ENCODE peak calls at places on chromosomes 5 and 9, in seven cellular contexts. V, U, H, B, C, D and Z are unnamed samples.

GRCh38 chr5:56815657-56816545 is 552 bp downstream of the MAP3K1 start:
- DNase-seq in V (no peak), U (peak; percentile 72), H (peak; percentile 34), B (peak; percentile 32), C (no peak), D (no peak), Z (peak; percentile 86)

GRCh38 chr9:124779368-124780059 is 2.6 kb downstream of the OLFML2A start:
- DNase-seq in V (peak; percentile 91), U (no peak), H (peak; percentile 23), B (peak; percentile 98), C (no peak), D (peak; percentile 93), Z (peak; percentile 92)

GRCh38 chr5:45521067-45521466 is 175.1 kb downstream of the HCN1 start:
- DNase-seq in V (peak; percentile 39), U (no peak), H (no peak), B (peak; percentile 1), C (no peak), D (no peak), Z (no peak)

GRCh38 chr9:69086769-69087168 is 51.2 kb downstream of the FXN start:
- DNase-seq in V (no peak), U (no peak), H (no peak), B (no peak), C (no peak), D (no peak), Z (no peak)

GRCh38 chr9:125663127-125663526 is 43.9 kb downstream of the MAPKAP1 start:
- DNase-seq in V (no peak), U (no peak), H (no peak), B (peak; percentile 79), C (no peak), D (peak; percentile 84), Z (no peak)

GRCh38 chr5:151315998-151316597 is 12.5 kb upstream of the SLC36A3 start:
- DNase-seq in V (peak; percentile 53), U (peak; percentile 85), H (peak; percentile 85), B (peak; percentile 63), C (peak; percentile 76), D (peak; percentile 62), Z (peak; percentile 86)

GRCh38 chr9:98771209-98771874 is 25.0 kb downstream of the ANKS6 start:
- DNase-seq in V (no peak), U (no peak), H (no peak), B (no peak), C (no peak), D (no peak), Z (no peak)

GRCh38 chr5:67267522-67268232 is 71.1 kb upstream of the CD180 start:
- DNase-seq in V (no peak), U (no peak), H (no peak), B (no peak), C (no peak), D (peak; percentile 57), Z (no peak)

GRCh38 chr5:116032094-116032517 is at the start of gene ARL14EPL:
- DNase-seq in V (peak; percentile 69), U (peak; percentile 56), H (peak; percentile 35), B (peak; percentile 92), C (peak; percentile 27), D (peak; percentile 74), Z (no peak)

GRCh38 chr5:43802119-43802518 is 199.1 kb downstream of the NNT start:
- DNase-seq in V (peak; percentile 48), U (no peak), H (no peak), B (peak; percentile 20), C (no peak), D (peak; percentile 28), Z (no peak)

GRCh38 chr5:136731241-136731885 is 366.0 kb upstream of the TRPC7 start:
- DNase-seq in V (peak; percentile 50), U (no peak), H (no peak), B (peak; percentile 4), C (no peak), D (no peak), Z (no peak)

GRCh38 chr9:96688215-96688614 is 33.1 kb upstream of the PRXL2C start:
- DNase-seq in V (no peak), U (no peak), H (no peak), B (no peak), C (no peak), D (no peak), Z (no peak)

GRCh38 chr5:117455236-117456233 is 880.9 kb upstream of the SEMA6A start:
- DNase-seq in V (no peak), U (peak; percentile 43), H (peak; percentile 30), B (no peak), C (no peak), D (no peak), Z (no peak)

GRCh38 chr5:34652916-34653315 is 3.2 kb upstream of the RAI14 start:
- DNase-seq in V (peak; percentile 72), U (no peak), H (no peak), B (peak; percentile 74), C (no peak), D (no peak), Z (no peak)

GRCh38 chr9:37996050-37996811 is 72.8 kb downstream of the SHB start:
- DNase-seq in V (no peak), U (no peak), H (no peak), B (no peak), C (no peak), D (no peak), Z (no peak)

GRCh38 chr5:147805030-147805454 is 22.5 kb upstream of the JAKMIP2 start:
- DNase-seq in V (no peak), U (peak; percentile 69), H (no peak), B (no peak), C (no peak), D (peak; percentile 81), Z (no peak)

GRCh38 chr5:55868846-55869245 is 17.7 kb downstream of the IL31RA start:
- DNase-seq in V (peak; percentile 71), U (no peak), H (no peak), B (peak; percentile 99), C (no peak), D (peak; percentile 100), Z (no peak)

GRCh38 chr5:71978216-71978615 is 129.1 kb upstream of the MAP1B start:
- DNase-seq in V (no peak), U (no peak), H (no peak), B (no peak), C (no peak), D (no peak), Z (no peak)

GRCh38 chr5:73564018-73564417 is 1.4 kb downstream of the ANKRA2 start:
- DNase-seq in V (no peak), U (no peak), H (no peak), B (no peak), C (no peak), D (no peak), Z (no peak)

GRCh38 chr5:108953940-108954339 is 206.2 kb downstream of the FER start:
- DNase-seq in V (no peak), U (no peak), H (no peak), B (no peak), C (no peak), D (no peak), Z (no peak)

GRCh38 chr9:126436545-126437269 is 110.1 kb downstream of the MVB12B start:
- DNase-seq in V (no peak), U (no peak), H (no peak), B (peak; percentile 22), C (no peak), D (peak; percentile 23), Z (peak; percentile 21)

GRCh38 chr5:167814828-167815227 is 476.6 kb upstream of the WWC1 start:
- DNase-seq in V (peak; percentile 99), U (no peak), H (no peak), B (peak; percentile 88), C (no peak), D (peak; percentile 99), Z (no peak)

GRCh38 chr5:105529851-105530250 is 1967.3 kb upstream of the NUDT12 start:
- DNase-seq in V (no peak), U (no peak), H (no peak), B (no peak), C (no peak), D (peak; percentile 22), Z (no peak)

GRCh38 chr9:114779352-114779845 is 26.4 kb downstream of the TNFSF15 start:
- DNase-seq in V (no peak), U (peak; percentile 81), H (peak; percentile 97), B (no peak), C (no peak), D (peak; percentile 86), Z (peak; percentile 80)

GRCh38 chr5:82821978-82822927 is 254.9 kb downstream of the TMEM167A start:
- DNase-seq in V (no peak), U (no peak), H (no peak), B (no peak), C (no peak), D (peak; percentile 35), Z (no peak)

GRCh38 chr5:95886340-95887044 is 64.0 kb upstream of the GLRX start:
- DNase-seq in V (no peak), U (no peak), H (no peak), B (no peak), C (no peak), D (no peak), Z (no peak)

GRCh38 chr5:66171349-66172344 is 27.5 kb downstream of the SREK1 start:
- DNase-seq in V (peak; percentile 33), U (no peak), H (no peak), B (peak; percentile 70), C (no peak), D (peak; percentile 57), Z (no peak)

GRCh38 chr5:1823381-1824034 is 22.3 kb downstream of the NDUFS6 start:
- DNase-seq in V (no peak), U (no peak), H (no peak), B (no peak), C (no peak), D (no peak), Z (no peak)
- TF ChIP-seq CTCF in V (no peak), U (no peak), H (no peak), B (no peak), C (no peak), D (no peak), Z (no peak)

GRCh38 chr5:169850407-169850806 is 129.9 kb downstream of the INSYN2B start:
- DNase-seq in V (no peak), U (no peak), H (no peak), B (no peak), C (no peak), D (no peak), Z (no peak)
- TF ChIP-seq CTCF in V (no peak), U (no peak), H (no peak), B (no peak), C (no peak), D (no peak), Z (peak; percentile 6)

GRCh38 chr9:137115394-137116026 is 977 bp upstream of the DPP7 start:
- DNase-seq in V (no peak), U (no peak), H (no peak), B (no peak), C (no peak), D (no peak), Z (no peak)
- TF ChIP-seq CTCF in V (no peak), U (no peak), H (no peak), B (no peak), C (no peak), D (no peak), Z (no peak)

GRCh38 chr9:16640649-16641048 is 229.8 kb downstream of the BNC2 start:
- DNase-seq in V (no peak), U (no peak), H (no peak), B (no peak), C (no peak), D (no peak), Z (no peak)
- TF ChIP-seq CTCF in V (peak; percentile 40), U (no peak), H (no peak), B (no peak), C (no peak), D (no peak), Z (peak; percentile 40)

GRCh38 chr5:101123365-101123764 is 220.3 kb upstream of the ST8SIA4 start:
- DNase-seq in V (no peak), U (no peak), H (no peak), B (no peak), C (no peak), D (no peak), Z (no peak)
- TF ChIP-seq CTCF in V (no peak), U (no peak), H (no peak), B (no peak), C (no peak), D (no peak), Z (no peak)